ENCODE peak calls at places on chromosomes 6 and 20, in nine cellular contexts. T is NB4, Y is NCI-H1417, K is ovary, P is glomerular endothelial cell, U is mesothelial cell of epicardium, E is heart left ventricle, F is RKO, G is ELR. S is an unnamed sample.

GRCh38 chr6:166910601-166911000 is 45.7 kb downstream of the RNASET2 start:
- DNase-seq in E (no peak), Y (no peak), G (peak), U (no peak), T (no peak), K (no peak), P (no peak), F (peak), S (no peak)

GRCh38 chr6:129032602-129033001 is 149.7 kb downstream of the LAMA2 start:
- DNase-seq in T (no peak), F (no peak), Y (no peak), P (no peak), E (no peak), U (no peak), G (no peak), K (no peak), S (no peak)

GRCh38 chr6:97656236-97656635 is 373.2 kb upstream of the MMS22L start:
- DNase-seq in F (no peak), P (no peak), Y (peak), T (no peak), U (no peak), G (no peak), E (no peak), K (no peak), S (no peak)

GRCh38 chr6:29992792-29993191 is 50.5 kb downstream of the HLA-A start:
- DNase-seq in T (no peak), U (no peak), P (no peak), F (peak), E (no peak), K (no peak), G (peak), Y (no peak), S (peak)

GRCh38 chr6:141195251-141195832 is 937.4 kb upstream of the GJE1 start:
- DNase-seq in G (no peak), E (no peak), F (no peak), U (no peak), Y (no peak), T (peak), K (no peak), P (no peak), S (no peak)

GRCh38 chr6:162109466-162110040 is 618.0 kb downstream of the PRKN start:
- DNase-seq in E (no peak), U (no peak), T (no peak), G (peak), P (no peak), F (no peak), K (no peak), Y (no peak), S (no peak)

GRCh38 chr6:44228433-44228832 is 5.0 kb downstream of the SLC29A1 start:
- DNase-seq in P (no peak), G (no peak), K (no peak), F (no peak), E (no peak), Y (no peak), U (no peak), T (no peak), S (no peak)

GRCh38 chr6:160042788-160043301 is 74.0 kb downstream of the IGF2R start:
- DNase-seq in T (no peak), F (no peak), K (no peak), E (no peak), U (no peak), P (no peak), G (peak), Y (no peak), S (no peak)

GRCh38 chr20:1577906-1578305 is 20.4 kb upstream of the SIRPD start:
- DNase-seq in G (no peak), K (no peak), F (no peak), E (no peak), U (no peak), Y (no peak), T (peak), P (no peak), S (no peak)

GRCh38 chr6:166173292-166173951 is 5.8 kb upstream of the TBXT start:
- DNase-seq in E (peak), K (no peak), P (no peak), F (no peak), G (no peak), Y (no peak), U (no peak), T (peak), S (no peak)

GRCh38 chr6:154229796-154230195 is 126.8 kb downstream of the IPCEF1 start:
- DNase-seq in F (no peak), U (no peak), K (no peak), E (no peak), T (no peak), G (no peak), P (no peak), Y (no peak), S (no peak)

GRCh38 chr6:112331306-112331705 is 15.8 kb upstream of the RFPL4B start:
- DNase-seq in P (no peak), Y (peak), T (no peak), U (no peak), F (no peak), G (peak), K (no peak), E (no peak), S (no peak)

GRCh38 chr20:23932256-23932655 is 52.7 kb upstream of the CST5 start:
- DNase-seq in U (no peak), G (no peak), K (no peak), P (no peak), F (no peak), T (no peak), Y (no peak), E (no peak), S (no peak)

GRCh38 chr20:40056186-40056585 is 632.9 kb downstream of the MAFB start:
- DNase-seq in K (no peak), G (no peak), Y (no peak), F (no peak), P (no peak), T (no peak), E (no peak), U (no peak), S (peak)

GRCh38 chr6:160534050-160534696 is 129.9 kb downstream of the LPA start:
- DNase-seq in U (peak), G (peak), E (peak), Y (peak), T (peak), P (no peak), F (peak), K (peak), S (peak)

GRCh38 chr6:31877125-31877650 is 1.6 kb downstream of the SLC44A4 start:
- DNase-seq in P (no peak), U (no peak), G (no peak), T (no peak), F (no peak), E (no peak), Y (no peak), K (no peak), S (no peak)

GRCh38 chr6:45965787-45966186 is 49.9 kb downstream of the CLIC5 start:
- DNase-seq in Y (no peak), U (no peak), G (peak), T (no peak), F (no peak), E (no peak), P (no peak), K (no peak), S (peak)

GRCh38 chr6:3438190-3439167 is 18.4 kb downstream of the SLC22A23 start:
- DNase-seq in K (no peak), G (peak), F (no peak), P (no peak), Y (peak), T (no peak), E (no peak), U (no peak), S (no peak)

GRCh38 chr20:57678340-57678739 is 31.5 kb downstream of the PMEPA1 start:
- DNase-seq in G (no peak), Y (no peak), P (no peak), E (peak), K (no peak), T (no peak), U (no peak), F (no peak), S (no peak)

GRCh38 chr6:40997256-40997957 is 41.6 kb downstream of the UNC5CL start:
- DNase-seq in P (peak), U (no peak), K (no peak), F (no peak), T (no peak), Y (peak), G (peak), E (no peak), S (peak)

GRCh38 chr6:36123270-36124139 is 6.8 kb upstream of the MAPK13 start:
- DNase-seq in T (peak), G (peak), E (peak), F (peak), P (no peak), Y (peak), K (peak), U (peak), S (peak)